ENCODE peak calls at places on chromosomes 5 and 9, in seven cellular contexts. One of them, this sample, is unnamed.

GRCh38 chr5:73950441-73950873 is 324.5 kb downstream of the ARHGEF28 start:
- DNase-seq in uterus: no peak
- DNase-seq in upper lobe of left lung: no peak
- DNase-seq in gastrocnemius medialis: no peak
- DNase-seq in HCT116: no peak
- DNase-seq in ovary: no peak
- DNase-seq in right lobe of liver: no peak
- DNase-seq in this sample: no peak

GRCh38 chr5:134048864-134049263 is 44.1 kb upstream of the VDAC1 start:
- DNase-seq in uterus: no peak
- DNase-seq in upper lobe of left lung: no peak
- DNase-seq in gastrocnemius medialis: no peak
- DNase-seq in HCT116: no peak
- DNase-seq in ovary: no peak
- DNase-seq in right lobe of liver: no peak
- DNase-seq in this sample: no peak

GRCh38 chr9:15485836-15486678 is 24.7 kb downstream of the PSIP1 start:
- DNase-seq in uterus: no peak
- DNase-seq in upper lobe of left lung: no peak
- DNase-seq in gastrocnemius medialis: no peak
- DNase-seq in HCT116: no peak
- DNase-seq in ovary: no peak
- DNase-seq in right lobe of liver: no peak
- DNase-seq in this sample: no peak

GRCh38 chr5:123094227-123094918 is 5.3 kb downstream of the PRDM6 start:
- DNase-seq in uterus: no peak
- DNase-seq in upper lobe of left lung: no peak
- DNase-seq in gastrocnemius medialis: no peak
- DNase-seq in HCT116: no peak
- DNase-seq in ovary: no peak
- DNase-seq in right lobe of liver: no peak
- DNase-seq in this sample: no peak

GRCh38 chr9:98251554-98251953 is 3.9 kb downstream of the TBC1D2 start:
- DNase-seq in uterus: no peak
- DNase-seq in upper lobe of left lung: peak
- DNase-seq in gastrocnemius medialis: no peak
- DNase-seq in HCT116: peak
- DNase-seq in ovary: no peak
- DNase-seq in right lobe of liver: no peak
- DNase-seq in this sample: no peak

GRCh38 chr9:105138306-105138801 is 106.1 kb upstream of the SLC44A1 start:
- DNase-seq in uterus: peak
- DNase-seq in upper lobe of left lung: no peak
- DNase-seq in gastrocnemius medialis: no peak
- DNase-seq in HCT116: no peak
- DNase-seq in ovary: peak
- DNase-seq in right lobe of liver: no peak
- DNase-seq in this sample: no peak

GRCh38 chr9:91029621-91030361 is 228.2 kb downstream of the SYK start:
- DNase-seq in uterus: no peak
- DNase-seq in upper lobe of left lung: no peak
- DNase-seq in gastrocnemius medialis: no peak
- DNase-seq in HCT116: no peak
- DNase-seq in ovary: no peak
- DNase-seq in right lobe of liver: no peak
- DNase-seq in this sample: no peak

GRCh38 chr5:170338933-170339779 is 41.6 kb upstream of the LCP2 start:
- DNase-seq in uterus: no peak
- DNase-seq in upper lobe of left lung: no peak
- DNase-seq in gastrocnemius medialis: no peak
- DNase-seq in HCT116: peak
- DNase-seq in ovary: no peak
- DNase-seq in right lobe of liver: no peak
- DNase-seq in this sample: peak

GRCh38 chr9:75930766-75931311 is 40.4 kb downstream of the PCSK5 start:
- DNase-seq in uterus: no peak
- DNase-seq in upper lobe of left lung: no peak
- DNase-seq in gastrocnemius medialis: no peak
- DNase-seq in HCT116: no peak
- DNase-seq in ovary: no peak
- DNase-seq in right lobe of liver: no peak
- DNase-seq in this sample: no peak

GRCh38 chr9:91047993-91048607 is 246.5 kb downstream of the SYK start:
- DNase-seq in uterus: no peak
- DNase-seq in upper lobe of left lung: no peak
- DNase-seq in gastrocnemius medialis: no peak
- DNase-seq in HCT116: no peak
- DNase-seq in ovary: no peak
- DNase-seq in right lobe of liver: no peak
- DNase-seq in this sample: no peak

GRCh38 chr5:36363101-36363500 is 61.4 kb upstream of the RANBP3L start:
- DNase-seq in uterus: no peak
- DNase-seq in upper lobe of left lung: no peak
- DNase-seq in gastrocnemius medialis: no peak
- DNase-seq in HCT116: no peak
- DNase-seq in ovary: no peak
- DNase-seq in right lobe of liver: no peak
- DNase-seq in this sample: no peak

GRCh38 chr9:106421772-106422171 is 441.2 kb upstream of the ZNF462 start:
- DNase-seq in uterus: no peak
- DNase-seq in upper lobe of left lung: no peak
- DNase-seq in gastrocnemius medialis: no peak
- DNase-seq in HCT116: no peak
- DNase-seq in ovary: no peak
- DNase-seq in right lobe of liver: no peak
- DNase-seq in this sample: no peak

GRCh38 chr5:133801955-133802751 is 166.3 kb downstream of the C5orf15 start:
- DNase-seq in uterus: no peak
- DNase-seq in upper lobe of left lung: no peak
- DNase-seq in gastrocnemius medialis: peak
- DNase-seq in HCT116: no peak
- DNase-seq in ovary: no peak
- DNase-seq in right lobe of liver: peak
- DNase-seq in this sample: no peak

GRCh38 chr9:105457560-105458294 is 9.9 kb downstream of the FSD1L start:
- DNase-seq in uterus: no peak
- DNase-seq in upper lobe of left lung: peak
- DNase-seq in gastrocnemius medialis: peak
- DNase-seq in HCT116: no peak
- DNase-seq in ovary: no peak
- DNase-seq in right lobe of liver: peak
- DNase-seq in this sample: no peak

GRCh38 chr5:85109616-85110015 is 724.9 kb upstream of the EDIL3 start:
- DNase-seq in uterus: no peak
- DNase-seq in upper lobe of left lung: no peak
- DNase-seq in gastrocnemius medialis: no peak
- DNase-seq in HCT116: no peak
- DNase-seq in ovary: no peak
- DNase-seq in right lobe of liver: no peak
- DNase-seq in this sample: no peak

GRCh38 chr5:110262754-110263153 is 463.7 kb downstream of the TMEM232 start:
- DNase-seq in uterus: peak
- DNase-seq in upper lobe of left lung: no peak
- DNase-seq in gastrocnemius medialis: no peak
- DNase-seq in HCT116: no peak
- DNase-seq in ovary: no peak
- DNase-seq in right lobe of liver: no peak
- DNase-seq in this sample: no peak

GRCh38 chr9:125886365-125886764 is 139.2 kb downstream of the PBX3 start:
- DNase-seq in uterus: no peak
- DNase-seq in upper lobe of left lung: no peak
- DNase-seq in gastrocnemius medialis: no peak
- DNase-seq in HCT116: no peak
- DNase-seq in ovary: no peak
- DNase-seq in right lobe of liver: no peak
- DNase-seq in this sample: no peak

GRCh38 chr9:125889524-125890473 is 142.6 kb downstream of the PBX3 start:
- DNase-seq in uterus: peak
- DNase-seq in upper lobe of left lung: peak
- DNase-seq in gastrocnemius medialis: no peak
- DNase-seq in HCT116: no peak
- DNase-seq in ovary: peak
- DNase-seq in right lobe of liver: peak
- DNase-seq in this sample: no peak

GRCh38 chr9:125888220-125888619 is 141.0 kb downstream of the PBX3 start:
- DNase-seq in uterus: no peak
- DNase-seq in upper lobe of left lung: no peak
- DNase-seq in gastrocnemius medialis: no peak
- DNase-seq in HCT116: no peak
- DNase-seq in ovary: no peak
- DNase-seq in right lobe of liver: no peak
- DNase-seq in this sample: no peak

GRCh38 chr9:125890793-125891192 is 143.6 kb downstream of the PBX3 start:
- DNase-seq in uterus: no peak
- DNase-seq in upper lobe of left lung: no peak
- DNase-seq in gastrocnemius medialis: no peak
- DNase-seq in HCT116: no peak
- DNase-seq in ovary: no peak
- DNase-seq in right lobe of liver: no peak
- DNase-seq in this sample: no peak

GRCh38 chr9:125889122-125889523 is 141.9 kb downstream of the PBX3 start:
- DNase-seq in uterus: no peak
- DNase-seq in upper lobe of left lung: peak
- DNase-seq in gastrocnemius medialis: no peak
- DNase-seq in HCT116: no peak
- DNase-seq in ovary: peak
- DNase-seq in right lobe of liver: peak
- DNase-seq in this sample: no peak
- H3K4me3 ChIP-seq in uterus: peak
- H3K4me3 ChIP-seq in upper lobe of left lung: peak
- H3K4me3 ChIP-seq in gastrocnemius medialis: peak
- H3K4me3 ChIP-seq in HCT116: no peak
- H3K4me3 ChIP-seq in ovary: peak
- H3K4me3 ChIP-seq in right lobe of liver: peak
- H3K4me3 ChIP-seq in this sample: peak

GRCh38 chr5:179732412-179732917 is at the start of gene MAML1:
- DNase-seq in uterus: peak
- DNase-seq in upper lobe of left lung: peak
- DNase-seq in gastrocnemius medialis: peak
- DNase-seq in HCT116: peak
- DNase-seq in ovary: peak
- DNase-seq in right lobe of liver: peak
- DNase-seq in this sample: peak
- TF ChIP-seq POLR2A in uterus: peak
- TF ChIP-seq POLR2A in upper lobe of left lung: no peak
- TF ChIP-seq POLR2A in gastrocnemius medialis: peak
- TF ChIP-seq POLR2A in HCT116: peak
- TF ChIP-seq POLR2A in ovary: peak
- TF ChIP-seq POLR2A in right lobe of liver: peak
- TF ChIP-seq POLR2A in this sample: no peak

GRCh38 chr9:136021891-136022681 is 60.9 kb upstream of the UBAC1 start:
- DNase-seq in uterus: peak
- DNase-seq in upper lobe of left lung: peak
- DNase-seq in gastrocnemius medialis: peak
- DNase-seq in HCT116: no peak
- DNase-seq in ovary: peak
- DNase-seq in right lobe of liver: peak
- DNase-seq in this sample: no peak
- TF ChIP-seq CTCF in uterus: no peak
- TF ChIP-seq CTCF in upper lobe of left lung: no peak
- TF ChIP-seq CTCF in gastrocnemius medialis: no peak
- TF ChIP-seq CTCF in HCT116: peak
- TF ChIP-seq CTCF in ovary: no peak
- TF ChIP-seq CTCF in right lobe of liver: no peak
- TF ChIP-seq CTCF in this sample: no peak

DNA sequence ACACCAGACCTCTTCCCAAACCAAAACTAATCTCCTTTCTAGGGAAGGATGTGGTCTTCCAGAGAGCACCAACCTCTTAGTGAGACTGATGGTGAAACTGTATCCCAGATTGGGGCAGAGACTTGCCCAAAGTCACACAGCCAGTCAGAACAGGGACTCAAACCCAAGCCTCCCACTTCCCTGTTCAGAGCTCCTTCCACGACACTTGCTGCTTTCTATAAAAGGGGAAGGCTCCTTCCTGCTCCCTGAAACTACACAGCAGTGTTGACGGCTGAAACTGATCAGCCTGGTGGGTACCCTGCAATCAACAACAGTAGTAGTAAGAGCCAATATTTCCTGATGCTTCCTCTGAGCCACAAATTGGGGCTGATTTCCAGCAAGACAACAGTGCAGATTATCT is 1.5 kb downstream of the TOR2A start:
- DNase-seq in uterus: no peak
- DNase-seq in upper lobe of left lung: no peak
- DNase-seq in gastrocnemius medialis: no peak
- DNase-seq in HCT116: no peak
- DNase-seq in ovary: no peak
- DNase-seq in right lobe of liver: no peak
- DNase-seq in this sample: no peak
- H3K4me3 ChIP-seq in uterus: no peak
- H3K4me3 ChIP-seq in upper lobe of left lung: no peak
- H3K4me3 ChIP-seq in gastrocnemius medialis: no peak
- H3K4me3 ChIP-seq in HCT116: no peak
- H3K4me3 ChIP-seq in ovary: no peak
- H3K4me3 ChIP-seq in right lobe of liver: no peak
- H3K4me3 ChIP-seq in this sample: no peak

GRCh38 chr5:10440367-10440990 is 1.2 kb upstream of the ROPN1L start:
- DNase-seq in uterus: no peak
- DNase-seq in upper lobe of left lung: no peak
- DNase-seq in gastrocnemius medialis: no peak
- DNase-seq in HCT116: no peak
- DNase-seq in ovary: no peak
- DNase-seq in right lobe of liver: no peak
- DNase-seq in this sample: no peak
- TF ChIP-seq POLR2A in uterus: no peak
- TF ChIP-seq POLR2A in upper lobe of left lung: no peak
- TF ChIP-seq POLR2A in gastrocnemius medialis: no peak
- TF ChIP-seq POLR2A in HCT116: no peak
- TF ChIP-seq POLR2A in ovary: no peak
- TF ChIP-seq POLR2A in right lobe of liver: no peak
- TF ChIP-seq POLR2A in this sample: no peak

GRCh38 chr9:125652771-125653170 is 54.2 kb downstream of the MAPKAP1 start:
- DNase-seq in uterus: no peak
- DNase-seq in upper lobe of left lung: no peak
- DNase-seq in gastrocnemius medialis: no peak
- DNase-seq in HCT116: no peak
- DNase-seq in ovary: no peak
- DNase-seq in right lobe of liver: no peak
- DNase-seq in this sample: no peak
- TF ChIP-seq CTCF in uterus: no peak
- TF ChIP-seq CTCF in upper lobe of left lung: no peak
- TF ChIP-seq CTCF in gastrocnemius medialis: no peak
- TF ChIP-seq CTCF in HCT116: no peak
- TF ChIP-seq CTCF in ovary: no peak
- TF ChIP-seq CTCF in right lobe of liver: no peak
- TF ChIP-seq CTCF in this sample: no peak

This sample was measured in lower leg skin.